ENCODE peak calls at places on chromosomes 2 and 18, in six cellular contexts. T is fibroblast of lung, D is lower lobe of right lung, Q is colonic mucosa, U is aorta, O is K562. N is an unnamed sample. For H3K36me3, the result is how much of the 10 kb centered on the place peaks cover.

GRCh38 chr2:238684362-238685326 is 163.2 kb upstream of the TWIST2 start:
- DNase-seq in T (peak), D (no peak), Q (no peak), U (no peak), O (no peak), N (no peak)

GRCh38 chr2:207108440-207108839 is 57.3 kb downstream of the KLF7 start:
- DNase-seq in T (no peak), D (no peak), Q (no peak), U (no peak), O (no peak), N (no peak)

GRCh38 chr2:36371963-36372391 is 16.4 kb downstream of the CRIM1 start:
- DNase-seq in T (peak), D (no peak), Q (no peak), U (no peak), O (no peak), N (no peak)

GRCh38 chr2:228688007-228688645 is 506.6 kb upstream of the SPHKAP start:
- DNase-seq in T (no peak), D (no peak), Q (no peak), U (no peak), O (no peak), N (no peak)

GRCh38 chr18:23494992-23495391 is 8.3 kb upstream of the RMC1 start:
- DNase-seq in T (no peak), D (no peak), Q (peak), U (no peak), O (peak), N (no peak)

GRCh38 chr2:205746408-205746785 is 64.1 kb downstream of the NRP2 start:
- DNase-seq in T (no peak), D (peak), Q (peak), U (no peak), O (no peak), N (no peak)

GRCh38 chr2:160278889-160279196 is 78.8 kb upstream of the ITGB6 start:
- DNase-seq in T (peak), D (no peak), Q (no peak), U (no peak), O (no peak), N (no peak)

GRCh38 chr18:71293322-71293721 is 1004.5 kb downstream of the SOCS6 start:
- DNase-seq in T (no peak), D (no peak), Q (no peak), U (no peak), O (no peak), N (no peak)

GRCh38 chr2:177666408-177666807 is 273.8 kb downstream of the AGPS start:
- DNase-seq in T (peak), D (no peak), Q (no peak), U (no peak), O (no peak), N (no peak)

GRCh38 chr18:48003426-48004349 is 73.2 kb upstream of the SMAD2 start:
- DNase-seq in T (peak), D (no peak), Q (peak), U (no peak), O (no peak), N (no peak)

GRCh38 chr2:17593841-17594482 is 53.5 kb downstream of the VSNL1 start:
- DNase-seq in T (peak), D (no peak), Q (no peak), U (no peak), O (peak), N (peak)

GRCh38 chr2:196748123-196748522 is 51.4 kb downstream of the GTF3C3 start:
- DNase-seq in T (no peak), D (no peak), Q (no peak), U (no peak), O (no peak), N (no peak)

GRCh38 chr2:7612969-7613368 is 695.8 kb downstream of the RNF144A start:
- DNase-seq in T (peak), D (no peak), Q (no peak), U (no peak), O (no peak), N (no peak)

GRCh38 chr2:221166283-221166682 is 405.8 kb downstream of the EPHA4 start:
- DNase-seq in T (no peak), D (no peak), Q (no peak), U (no peak), O (no peak), N (no peak)

GRCh38 chr2:226515344-226516055 is 284.1 kb downstream of the IRS1 start:
- DNase-seq in T (peak), D (no peak), Q (no peak), U (no peak), O (no peak), N (no peak)

GRCh38 chr2:68646303-68646702 is 2.9 kb downstream of the PROKR1 start:
- DNase-seq in T (no peak), D (no peak), Q (no peak), U (no peak), O (no peak), N (peak)

GRCh38 chr18:76801567-76802505 is 20.5 kb upstream of the ZNF236 start:
- DNase-seq in T (peak), D (peak), Q (peak), U (peak), O (peak), N (peak)

GRCh38 chr2:69582582-69583176 is 60.9 kb downstream of the AAK1 start:
- DNase-seq in T (peak), D (no peak), Q (no peak), U (no peak), O (no peak), N (no peak)

GRCh38 chr18:33577688-33578370 is at the start of gene ASXL3:
- DNase-seq in T (peak), D (peak), Q (peak), U (peak), O (no peak), N (no peak)

GRCh38 chr2:73970268-73970803 is 14.4 kb upstream of the TET3 start:
- DNase-seq in T (no peak), D (no peak), Q (no peak), U (no peak), O (no peak), N (no peak)

GRCh38 chr2:73970850-73971471 is 13.7 kb upstream of the TET3 start:
- DNase-seq in T (no peak), D (peak), Q (peak), U (peak), O (peak), N (no peak)

GRCh38 chr2:73972846-73973245 is 11.9 kb upstream of the TET3 start:
- DNase-seq in T (no peak), D (no peak), Q (no peak), U (no peak), O (no peak), N (no peak)

GRCh38 chr2:73969356-73969755 is 15.4 kb upstream of the TET3 start:
- DNase-seq in T (no peak), D (no peak), Q (no peak), U (no peak), O (no peak), N (no peak)

GRCh38 chr2:73971722-73972121 is 13.0 kb upstream of the TET3 start:
- DNase-seq in T (no peak), D (no peak), Q (no peak), U (no peak), O (no peak), N (no peak)
- H3K4me3 ChIP-seq in T (no peak), D (no peak), Q (no peak), U (no peak), O (no peak), N (no peak)

DNA sequence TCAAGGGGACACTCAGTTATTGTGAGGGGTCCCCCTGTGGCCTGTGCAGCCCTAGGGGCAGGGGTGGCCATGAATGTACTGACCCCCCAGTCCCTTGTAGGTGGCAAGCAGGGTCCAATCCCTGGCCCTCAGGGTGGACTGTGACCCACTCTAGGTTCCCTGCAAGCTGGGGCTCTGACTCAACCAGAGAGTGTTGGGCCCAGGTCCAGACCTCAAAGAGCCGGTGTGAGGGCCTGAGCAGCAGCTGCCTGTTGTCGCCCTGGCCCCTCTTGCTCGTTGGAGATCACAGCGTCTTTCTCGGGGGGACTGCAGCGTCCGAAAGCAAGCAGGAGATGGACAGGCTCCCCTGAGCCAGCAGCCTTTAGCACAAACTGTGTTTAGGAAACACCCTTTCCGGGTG is 66.8 kb upstream of the ATG16L1 start:
- DNase-seq in T (peak), D (no peak), Q (no peak), U (no peak), O (no peak), N (no peak)
- H3K36me3 ChIP-seq in T (under half), D (half or more), Q (under half), U (under half), O (under half), N (under half)

GRCh38 chr2:28296243-28296642 is 96.4 kb upstream of the FOSL2 start:
- DNase-seq in T (peak), D (no peak), Q (no peak), U (no peak), O (no peak), N (no peak)

GRCh38 chr2:28294451-28294850 is 98.2 kb upstream of the FOSL2 start:
- DNase-seq in T (peak), D (no peak), Q (no peak), U (no peak), O (no peak), N (no peak)

GRCh38 chr2:28293416-28293815 is 99.2 kb upstream of the FOSL2 start:
- DNase-seq in T (peak), D (no peak), Q (no peak), U (no peak), O (no peak), N (no peak)

GRCh38 chr2:28291811-28292455 is 100.7 kb upstream of the FOSL2 start:
- DNase-seq in T (peak), D (no peak), Q (no peak), U (no peak), O (no peak), N (no peak)

DNA sequence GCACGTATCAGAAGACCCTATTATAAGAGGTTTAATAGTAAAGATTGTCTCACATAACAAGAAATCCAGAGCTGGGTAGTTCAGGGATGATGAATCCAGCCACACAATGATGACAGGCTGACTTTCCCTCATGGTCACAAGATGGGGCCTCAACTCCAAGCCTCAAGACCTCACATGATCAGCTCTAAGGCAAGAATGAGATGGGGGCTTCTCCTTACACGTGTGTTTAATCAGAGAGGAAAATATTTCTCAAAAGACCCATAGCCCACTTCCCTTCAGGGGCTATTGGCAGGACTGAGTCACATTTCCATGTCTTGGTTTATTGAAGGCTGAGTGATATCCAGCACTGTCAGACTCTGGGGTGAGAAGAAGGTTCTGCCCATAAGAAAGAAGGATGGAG is 100.2 kb upstream of the FOSL2 start:
- DNase-seq in T (peak), D (no peak), Q (no peak), U (no peak), O (no peak), N (no peak)
- H3K4me3 ChIP-seq in T (no peak), D (no peak), Q (no peak), U (no peak), O (no peak), N (no peak)

DNA sequence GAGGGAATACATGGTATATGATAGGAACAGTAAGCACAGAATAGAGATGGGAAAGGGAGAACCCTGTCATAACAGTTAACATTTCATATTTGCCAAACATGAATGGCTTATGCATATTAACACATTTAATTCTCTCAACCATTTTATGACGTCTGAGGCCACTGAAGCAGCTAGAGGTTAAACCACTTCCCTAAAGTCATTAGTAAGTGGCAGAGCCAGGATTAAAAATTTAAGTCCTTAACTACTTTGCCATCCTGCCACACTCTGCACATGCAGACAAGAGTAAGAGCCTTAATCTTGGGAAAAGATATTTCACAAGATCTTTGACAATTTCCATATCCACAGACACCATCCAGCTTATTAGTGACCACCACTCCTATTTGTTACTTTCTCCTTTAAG is 2.1 kb downstream of the LIPT1 start:
- DNase-seq in T (no peak), D (no peak), Q (no peak), U (no peak), O (no peak), N (no peak)
- H3K36me3 ChIP-seq in T (under half), D (under half), Q (under half), U (under half), O (under half), N (under half)

N was measured in Caco-2.